ENCODE peak calls at places on chromosomes 12 and 14, in four cellular contexts. V, C, B and E are unnamed samples.

GRCh38 chr12:87439990-87440827 is 589.0 kb downstream of the C12orf50 start:
- DNase-seq in V (no peak), C (no peak), B (no peak), E (no peak)

GRCh38 chr14:75249251-75249957 is 29.2 kb upstream of the FOS start:
- DNase-seq in C (no peak), B (no peak), V (peak), E (no peak)

GRCh38 chr14:96838449-96838848 is 41.3 kb downstream of the VRK1 start:
- DNase-seq in V (no peak), C (no peak), B (no peak), E (no peak)

GRCh38 chr12:128905003-128905544 is 51.8 kb downstream of the GLT1D1 start:
- DNase-seq in V (no peak), C (no peak), B (no peak), E (no peak)

GRCh38 chr12:62724947-62725447 is 210.0 kb downstream of the PPM1H start:
- DNase-seq in C (no peak), B (no peak), V (no peak), E (peak)

GRCh38 chr12:82708507-82708906 is 21.8 kb downstream of the TMTC2 start:
- DNase-seq in V (no peak), C (no peak), B (no peak), E (peak)

GRCh38 chr12:33763331-33763730 is 259.0 kb upstream of the ALG10 start:
- DNase-seq in C (no peak), V (no peak), B (no peak), E (no peak)

GRCh38 chr14:103456167-103456835 is 66.3 kb downstream of the CKB start:
- DNase-seq in V (no peak), C (no peak), B (no peak), E (no peak)